ENCODE peak calls at places on chromosomes 3 and 15, in seven cellular contexts. G, X, P, M, B, F and C are unnamed samples.

GRCh38 chr3:15063238-15063637 is 1.9 kb downstream of the MRPS25 start:
- DNase-seq in B (no peak), M (no peak), G (no peak), F (no peak), X (peak), P (no peak), C (no peak)

GRCh38 chr3:10400749-10401495 is 80.0 kb upstream of the SEC13 start:
- DNase-seq in B (no peak), M (no peak), G (no peak), F (no peak), P (no peak), X (no peak), C (no peak)

GRCh38 chr15:62920569-62921502 is 121.7 kb upstream of the TPM1 start:
- DNase-seq in X (no peak), G (no peak), F (peak), B (peak), M (no peak), P (peak), C (no peak)

GRCh38 chr3:7086417-7086816 is 225.5 kb downstream of the GRM7 start:
- DNase-seq in M (no peak), B (no peak), X (no peak), F (no peak), P (no peak), G (no peak), C (no peak)

GRCh38 chr3:131349946-131350347 is 31.6 kb upstream of the NUDT16 start:
- DNase-seq in G (no peak), B (peak), X (no peak), F (peak), P (peak), M (no peak), C (no peak)

GRCh38 chr3:42549131-42549530 is 32.6 kb downstream of the SEC22C start:
- DNase-seq in B (no peak), P (no peak), F (no peak), G (no peak), X (no peak), M (no peak), C (no peak)

GRCh38 chr15:31397851-31398661 is 71.4 kb downstream of the KLF13 start:
- DNase-seq in G (no peak), X (no peak), P (no peak), B (no peak), M (no peak), F (no peak), C (no peak)

GRCh38 chr15:87369269-87369668 is 887.3 kb downstream of the NTRK3 start:
- DNase-seq in F (peak), G (no peak), B (peak), P (peak), X (no peak), M (no peak), C (no peak)

GRCh38 chr15:82891025-82891390 is 61.5 kb downstream of the HOMER2 start:
- DNase-seq in F (no peak), M (no peak), P (no peak), B (no peak), X (no peak), G (no peak), C (no peak)

GRCh38 chr15:58260911-58261267 is 122.7 kb downstream of the AQP9 start:
- DNase-seq in X (no peak), F (no peak), M (no peak), G (no peak), P (peak), B (peak), C (no peak)

GRCh38 chr3:33921608-33922007 is 123.2 kb downstream of the PDCD6IP start:
- DNase-seq in B (no peak), G (no peak), X (no peak), F (no peak), P (no peak), M (no peak), C (no peak)

GRCh38 chr3:134029256-134029733 is 430 bp downstream of the SLCO2A1 start:
- DNase-seq in M (no peak), F (no peak), P (no peak), B (peak), G (no peak), X (no peak), C (no peak)

GRCh38 chr3:150733936-150734794 is 28.8 kb downstream of the SIAH2 start:
- DNase-seq in F (peak), G (no peak), P (peak), B (peak), M (no peak), X (no peak), C (no peak)

GRCh38 chr15:77569647-77570186 is 63.0 kb downstream of the LINGO1 start:
- DNase-seq in F (no peak), P (peak), B (peak), G (no peak), X (no peak), M (no peak), C (peak)

GRCh38 chr15:48425051-48425450 is 93.8 kb downstream of the DUT start:
- DNase-seq in B (no peak), M (no peak), X (no peak), F (no peak), G (no peak), P (no peak), C (no peak)

GRCh38 chr15:32716960-32717289 is 879 bp upstream of the GREM1 start:
- DNase-seq in F (no peak), G (no peak), P (no peak), B (no peak), X (no peak), M (no peak), C (no peak)
- H3K4me3 ChIP-seq in F (peak), G (peak), P (no peak), B (peak), X (no peak), M (peak), C (no peak)

GRCh38 chr15:99603828-99604227 is 38.0 kb downstream of the MEF2A start:
- DNase-seq in B (no peak), G (no peak), P (no peak), M (no peak), F (no peak), X (no peak), C (no peak)
- TF ChIP-seq CTCF in B (no peak), G (no peak), P (no peak), M (no peak), F (no peak), X (no peak), C (no peak)

GRCh38 chr3:117995795-117996194 is 1038.9 kb downstream of the IGSF11 start:
- DNase-seq in P (no peak), F (no peak), M (no peak), X (no peak), G (no peak), B (no peak), C (no peak)
- H3K4me3 ChIP-seq in P (no peak), F (no peak), M (peak), X (peak), G (no peak), B (peak), C (no peak)

GRCh38 chr3:44877333-44877732 is 2.9 kb downstream of the TGM4 start:
- DNase-seq in X (no peak), B (no peak), M (no peak), F (no peak), P (no peak), G (no peak), C (no peak)
- TF ChIP-seq CTCF in X (no peak), B (no peak), M (no peak), F (no peak), P (no peak), G (no peak), C (no peak)

GRCh38 chr15:36880913-36881290 is 219.4 kb downstream of the MEIS2 start:
- DNase-seq in X (no peak), G (no peak), F (no peak), M (no peak), B (no peak), P (no peak), C (no peak)
- H3K4me3 ChIP-seq in X (no peak), G (no peak), F (no peak), M (no peak), B (peak), P (no peak), C (no peak)

DNA sequence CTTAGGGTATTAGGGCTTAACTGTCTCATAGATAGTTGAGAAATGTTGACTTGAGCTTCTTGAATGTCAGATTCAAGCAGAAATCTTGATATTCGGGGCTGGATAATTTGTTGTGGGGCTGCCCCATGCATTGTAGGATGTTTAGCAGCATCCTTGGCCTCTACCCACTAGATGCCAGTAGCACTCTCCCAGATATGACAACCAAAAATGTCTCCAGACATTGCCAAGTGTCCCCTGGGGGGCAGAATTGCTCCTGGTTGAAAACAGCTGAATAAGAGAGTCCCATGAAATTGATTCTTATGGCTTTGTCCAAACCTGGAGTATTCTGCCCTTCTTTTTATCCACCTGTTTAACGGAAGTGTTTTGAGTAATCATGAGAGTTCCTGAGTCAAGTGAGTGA is 15.9 kb upstream of the LCMT2 start:
- DNase-seq in X (no peak), P (no peak), G (no peak), F (no peak), M (no peak), B (no peak), C (no peak)
- TF ChIP-seq CTCF in X (no peak), P (no peak), G (no peak), F (no peak), M (no peak), B (no peak), C (no peak)

GRCh38 chr15:41334293-41335120 is 1.8 kb downstream of the NUSAP1 start:
- DNase-seq in X (no peak), B (no peak), M (no peak), G (no peak), F (no peak), P (no peak), C (no peak)
- H3K4me3 ChIP-seq in X (no peak), B (peak), M (peak), G (no peak), F (no peak), P (peak), C (peak)

DNA sequence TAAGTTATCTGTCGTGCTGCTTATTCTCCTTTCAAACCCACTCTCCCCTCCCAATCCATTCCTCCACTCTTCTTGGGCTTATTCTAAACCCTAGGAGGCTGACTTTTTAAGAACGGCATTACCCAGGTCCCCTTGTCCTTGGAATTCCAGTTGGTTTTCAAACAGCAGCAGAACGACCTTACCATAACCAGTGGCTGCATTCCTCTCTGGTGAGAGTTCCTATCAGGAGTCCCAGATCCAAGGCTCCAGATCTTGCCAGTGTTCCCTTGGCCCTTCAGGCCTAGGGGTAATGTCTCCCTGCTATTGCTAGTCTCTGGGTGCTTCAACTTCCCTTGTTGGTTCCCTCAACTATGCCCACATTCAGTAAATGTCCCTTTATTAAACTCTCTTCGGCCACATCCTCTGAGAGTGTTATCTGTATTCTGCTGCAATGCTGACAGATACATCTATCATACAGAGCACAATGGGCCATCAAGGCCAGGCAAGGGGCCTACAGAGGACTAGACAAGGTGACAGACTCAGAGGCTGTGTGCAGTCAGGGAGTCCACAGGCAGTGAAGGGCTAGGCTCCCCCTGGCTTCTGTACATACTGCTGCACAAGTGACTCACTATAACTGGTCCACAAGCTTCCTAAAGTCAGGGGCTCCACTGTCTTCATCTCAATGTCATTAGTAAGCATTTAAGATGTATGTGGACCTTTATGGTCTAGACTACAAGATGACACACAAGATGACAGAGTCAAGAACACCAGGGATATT is 10.1 kb downstream of the LYSMD2 start:
- DNase-seq in G (no peak), M (no peak), P (peak), X (no peak), B (peak), F (peak), C (no peak)
- TF ChIP-seq CTCF in G (no peak), M (no peak), P (peak), X (no peak), B (peak), F (peak), C (no peak)

DNA sequence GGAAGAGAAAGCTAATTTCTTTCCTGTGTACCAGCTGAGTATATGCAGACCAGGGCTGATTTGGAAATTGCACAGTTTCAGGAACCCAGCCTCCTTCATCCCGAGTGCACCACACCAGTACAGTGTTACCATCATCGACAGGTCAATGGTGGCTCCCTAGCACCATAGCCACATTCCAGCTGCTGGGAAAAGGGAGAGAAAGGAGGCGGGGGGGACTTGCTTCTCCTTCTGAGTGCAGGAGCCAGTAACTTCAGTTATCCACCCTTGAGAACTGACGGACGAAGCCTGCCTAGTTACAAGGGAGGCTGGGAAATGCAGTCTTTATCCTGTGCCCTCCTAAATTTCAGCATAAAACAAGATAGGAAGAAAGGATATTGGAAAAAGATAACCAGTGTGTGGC is 129.7 kb upstream of the PRICKLE2 start:
- DNase-seq in G (no peak), X (no peak), F (no peak), B (no peak), M (no peak), P (no peak), C (no peak)
- H3K4me3 ChIP-seq in G (peak), X (peak), F (no peak), B (no peak), M (no peak), P (no peak), C (no peak)

DNA sequence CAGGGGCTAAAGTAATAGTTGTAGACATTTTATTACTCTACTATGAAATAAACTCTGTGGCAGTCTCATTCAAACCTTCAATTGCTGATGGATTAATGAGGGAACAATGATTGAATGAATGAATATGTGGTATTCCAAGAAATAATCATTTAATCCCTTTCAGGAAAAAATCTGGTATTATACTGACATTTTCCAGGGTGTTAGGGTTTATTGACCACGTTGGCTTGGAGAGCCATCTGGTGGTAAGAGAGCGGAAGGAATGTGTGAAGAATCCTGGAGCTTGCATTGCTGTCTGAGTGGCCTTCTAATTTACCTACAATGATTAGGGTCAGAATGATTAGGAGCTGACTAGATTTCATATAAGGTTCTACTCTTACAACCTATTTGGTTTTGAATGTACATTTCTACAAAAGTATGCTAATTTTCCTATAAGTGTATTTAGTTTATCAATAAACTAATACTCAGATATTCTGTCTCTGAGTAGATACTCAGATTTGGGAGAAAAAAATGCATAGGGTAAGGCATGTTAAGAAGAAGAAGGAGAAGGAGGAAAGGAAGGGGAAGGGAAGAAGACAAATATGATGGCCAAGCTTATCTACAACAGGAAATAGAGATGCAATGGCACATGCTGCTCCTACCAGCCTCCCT is 249.9 kb downstream of the ROBO1 start:
- DNase-seq in G (no peak), F (peak), P (peak), M (no peak), X (no peak), B (peak), C (peak)
- TF ChIP-seq CTCF in G (no peak), F (peak), P (peak), M (no peak), X (peak), B (peak), C (peak)